ENCODE peak calls at places on chromosomes 1 and 21, in six cellular contexts. One of them, this sample, is unnamed.

GRCh38 chr1:247268390-247269045 is 12.6 kb downstream of the VN1R5 start:
- DNase-seq in activated T-helper 1 cell treated with anti-CD3 and anti-CD28 coated beads, Interleukin-2, amount 50 U/mL, for 16 hours: no peak
- DNase-seq in activated CD4-positive, alpha-beta T cell treated with anti-CD3 and anti-CD28 coated beads, Interleukin-2, amount 50 U/mL, for 48 hours: no peak
- DNase-seq in mucosa of gallbladder: no peak
- DNase-seq in GM10248: no peak
- DNase-seq in HuH-7.5: no peak
- DNase-seq in this sample: no peak

GRCh38 chr1:9784508-9785133 is 39.1 kb downstream of the CLSTN1 start:
- DNase-seq in activated CD4-positive, alpha-beta T cell treated with anti-CD3 and anti-CD28 coated beads, Interleukin-2, amount 50 U/mL, for 48 hours: peak; percentile 68
- DNase-seq in GM10248: peak; percentile 72
- DNase-seq in HuH-7.5: peak; percentile 35
- DNase-seq in mucosa of gallbladder: peak; percentile 64
- DNase-seq in activated T-helper 1 cell treated with anti-CD3 and anti-CD28 coated beads, Interleukin-2, amount 50 U/mL, for 16 hours: peak; percentile 17
- DNase-seq in this sample: peak; percentile 68

GRCh38 chr1:109866071-109866470 is 44.6 kb upstream of the CSF1 start:
- DNase-seq in GM10248: no peak
- DNase-seq in mucosa of gallbladder: no peak
- DNase-seq in activated T-helper 1 cell treated with anti-CD3 and anti-CD28 coated beads, Interleukin-2, amount 50 U/mL, for 16 hours: no peak
- DNase-seq in activated CD4-positive, alpha-beta T cell treated with anti-CD3 and anti-CD28 coated beads, Interleukin-2, amount 50 U/mL, for 48 hours: no peak
- DNase-seq in HuH-7.5: no peak
- DNase-seq in this sample: no peak

GRCh38 chr1:25573591-25573930 is 30.2 kb downstream of the LDLRAP1 start:
- DNase-seq in mucosa of gallbladder: peak; percentile 46
- DNase-seq in HuH-7.5: peak; percentile 82
- DNase-seq in GM10248: no peak
- DNase-seq in activated CD4-positive, alpha-beta T cell treated with anti-CD3 and anti-CD28 coated beads, Interleukin-2, amount 50 U/mL, for 48 hours: no peak
- DNase-seq in activated T-helper 1 cell treated with anti-CD3 and anti-CD28 coated beads, Interleukin-2, amount 50 U/mL, for 16 hours: no peak
- DNase-seq in this sample: no peak

GRCh38 chr1:210384625-210385024 is 55.9 kb downstream of the HHAT start:
- DNase-seq in GM10248: no peak
- DNase-seq in activated CD4-positive, alpha-beta T cell treated with anti-CD3 and anti-CD28 coated beads, Interleukin-2, amount 50 U/mL, for 48 hours: no peak
- DNase-seq in mucosa of gallbladder: no peak
- DNase-seq in activated T-helper 1 cell treated with anti-CD3 and anti-CD28 coated beads, Interleukin-2, amount 50 U/mL, for 16 hours: no peak
- DNase-seq in HuH-7.5: no peak
- DNase-seq in this sample: no peak

GRCh38 chr1:111920221-111921024 is 69.0 kb downstream of the KCND3 start:
- DNase-seq in activated T-helper 1 cell treated with anti-CD3 and anti-CD28 coated beads, Interleukin-2, amount 50 U/mL, for 16 hours: no peak
- DNase-seq in HuH-7.5: no peak
- DNase-seq in GM10248: no peak
- DNase-seq in mucosa of gallbladder: no peak
- DNase-seq in activated CD4-positive, alpha-beta T cell treated with anti-CD3 and anti-CD28 coated beads, Interleukin-2, amount 50 U/mL, for 48 hours: no peak
- DNase-seq in this sample: no peak

GRCh38 chr1:57162607-57163235 is 196.9 kb upstream of the C8B start:
- DNase-seq in activated T-helper 1 cell treated with anti-CD3 and anti-CD28 coated beads, Interleukin-2, amount 50 U/mL, for 16 hours: no peak
- DNase-seq in HuH-7.5: no peak
- DNase-seq in GM10248: no peak
- DNase-seq in activated CD4-positive, alpha-beta T cell treated with anti-CD3 and anti-CD28 coated beads, Interleukin-2, amount 50 U/mL, for 48 hours: no peak
- DNase-seq in mucosa of gallbladder: no peak
- DNase-seq in this sample: no peak

GRCh38 chr1:153542956-153543737 is 2.4 kb upstream of the S100A5 start:
- DNase-seq in HuH-7.5: no peak
- DNase-seq in GM10248: no peak
- DNase-seq in activated CD4-positive, alpha-beta T cell treated with anti-CD3 and anti-CD28 coated beads, Interleukin-2, amount 50 U/mL, for 48 hours: no peak
- DNase-seq in activated T-helper 1 cell treated with anti-CD3 and anti-CD28 coated beads, Interleukin-2, amount 50 U/mL, for 16 hours: no peak
- DNase-seq in mucosa of gallbladder: no peak
- DNase-seq in this sample: no peak

GRCh38 chr21:41396452-41397107 is 29.5 kb upstream of the MX1 start:
- DNase-seq in GM10248: no peak
- DNase-seq in activated CD4-positive, alpha-beta T cell treated with anti-CD3 and anti-CD28 coated beads, Interleukin-2, amount 50 U/mL, for 48 hours: no peak
- DNase-seq in mucosa of gallbladder: peak; percentile 43
- DNase-seq in HuH-7.5: no peak
- DNase-seq in activated T-helper 1 cell treated with anti-CD3 and anti-CD28 coated beads, Interleukin-2, amount 50 U/mL, for 16 hours: no peak
- DNase-seq in this sample: no peak

GRCh38 chr1:2251786-2252185 is 23.7 kb downstream of the SKI start:
- DNase-seq in HuH-7.5: no peak
- DNase-seq in activated CD4-positive, alpha-beta T cell treated with anti-CD3 and anti-CD28 coated beads, Interleukin-2, amount 50 U/mL, for 48 hours: no peak
- DNase-seq in GM10248: no peak
- DNase-seq in activated T-helper 1 cell treated with anti-CD3 and anti-CD28 coated beads, Interleukin-2, amount 50 U/mL, for 16 hours: no peak
- DNase-seq in mucosa of gallbladder: no peak
- DNase-seq in this sample: no peak

GRCh38 chr21:32329331-32329730 is 30.7 kb downstream of the MRAP start:
- DNase-seq in GM10248: no peak
- DNase-seq in mucosa of gallbladder: no peak
- DNase-seq in activated CD4-positive, alpha-beta T cell treated with anti-CD3 and anti-CD28 coated beads, Interleukin-2, amount 50 U/mL, for 48 hours: no peak
- DNase-seq in HuH-7.5: no peak
- DNase-seq in activated T-helper 1 cell treated with anti-CD3 and anti-CD28 coated beads, Interleukin-2, amount 50 U/mL, for 16 hours: no peak
- DNase-seq in this sample: no peak

GRCh38 chr1:116513956-116514355 is 56.9 kb downstream of the CD58 start:
- DNase-seq in activated CD4-positive, alpha-beta T cell treated with anti-CD3 and anti-CD28 coated beads, Interleukin-2, amount 50 U/mL, for 48 hours: no peak
- DNase-seq in HuH-7.5: no peak
- DNase-seq in mucosa of gallbladder: no peak
- DNase-seq in GM10248: no peak
- DNase-seq in activated T-helper 1 cell treated with anti-CD3 and anti-CD28 coated beads, Interleukin-2, amount 50 U/mL, for 16 hours: no peak
- DNase-seq in this sample: no peak

GRCh38 chr1:173474097-173474779 is 2.9 kb upstream of the PRDX6 start:
- DNase-seq in HuH-7.5: no peak
- DNase-seq in activated T-helper 1 cell treated with anti-CD3 and anti-CD28 coated beads, Interleukin-2, amount 50 U/mL, for 16 hours: no peak
- DNase-seq in mucosa of gallbladder: no peak
- DNase-seq in activated CD4-positive, alpha-beta T cell treated with anti-CD3 and anti-CD28 coated beads, Interleukin-2, amount 50 U/mL, for 48 hours: no peak
- DNase-seq in GM10248: no peak
- DNase-seq in this sample: no peak

GRCh38 chr1:5793516-5793915 is 198.7 kb downstream of the NPHP4 start:
- DNase-seq in activated T-helper 1 cell treated with anti-CD3 and anti-CD28 coated beads, Interleukin-2, amount 50 U/mL, for 16 hours: no peak
- DNase-seq in mucosa of gallbladder: no peak
- DNase-seq in GM10248: no peak
- DNase-seq in HuH-7.5: no peak
- DNase-seq in activated CD4-positive, alpha-beta T cell treated with anti-CD3 and anti-CD28 coated beads, Interleukin-2, amount 50 U/mL, for 48 hours: no peak
- DNase-seq in this sample: no peak

GRCh38 chr1:20058531-20058930 is 11.5 kb upstream of the PLA2G5 start:
- DNase-seq in HuH-7.5: no peak
- DNase-seq in activated CD4-positive, alpha-beta T cell treated with anti-CD3 and anti-CD28 coated beads, Interleukin-2, amount 50 U/mL, for 48 hours: peak; percentile 46
- DNase-seq in activated T-helper 1 cell treated with anti-CD3 and anti-CD28 coated beads, Interleukin-2, amount 50 U/mL, for 16 hours: no peak
- DNase-seq in GM10248: no peak
- DNase-seq in mucosa of gallbladder: no peak
- DNase-seq in this sample: peak; percentile 49

GRCh38 chr21:40386301-40386911 is 460.6 kb downstream of the DSCAM start:
- DNase-seq in activated T-helper 1 cell treated with anti-CD3 and anti-CD28 coated beads, Interleukin-2, amount 50 U/mL, for 16 hours: no peak
- DNase-seq in mucosa of gallbladder: peak; percentile 33
- DNase-seq in activated CD4-positive, alpha-beta T cell treated with anti-CD3 and anti-CD28 coated beads, Interleukin-2, amount 50 U/mL, for 48 hours: peak; percentile 35
- DNase-seq in HuH-7.5: no peak
- DNase-seq in GM10248: no peak
- DNase-seq in this sample: peak; percentile 21

GRCh38 chr1:158022554-158023278 is 29.3 kb downstream of the KIRREL1 start:
- DNase-seq in HuH-7.5: no peak
- DNase-seq in activated CD4-positive, alpha-beta T cell treated with anti-CD3 and anti-CD28 coated beads, Interleukin-2, amount 50 U/mL, for 48 hours: no peak
- DNase-seq in mucosa of gallbladder: no peak
- DNase-seq in GM10248: no peak
- DNase-seq in activated T-helper 1 cell treated with anti-CD3 and anti-CD28 coated beads, Interleukin-2, amount 50 U/mL, for 16 hours: no peak
- DNase-seq in this sample: no peak

GRCh38 chr1:235883261-235883927 is 16.7 kb upstream of the LYST start:
- DNase-seq in HuH-7.5: no peak
- DNase-seq in activated T-helper 1 cell treated with anti-CD3 and anti-CD28 coated beads, Interleukin-2, amount 50 U/mL, for 16 hours: no peak
- DNase-seq in activated CD4-positive, alpha-beta T cell treated with anti-CD3 and anti-CD28 coated beads, Interleukin-2, amount 50 U/mL, for 48 hours: peak; percentile 42
- DNase-seq in mucosa of gallbladder: peak; percentile 81
- DNase-seq in GM10248: peak; percentile 48
- DNase-seq in this sample: no peak

GRCh38 chr1:106912146-106912545 is 144.3 kb upstream of the PRMT6 start:
- DNase-seq in activated CD4-positive, alpha-beta T cell treated with anti-CD3 and anti-CD28 coated beads, Interleukin-2, amount 50 U/mL, for 48 hours: no peak
- DNase-seq in mucosa of gallbladder: no peak
- DNase-seq in HuH-7.5: no peak
- DNase-seq in activated T-helper 1 cell treated with anti-CD3 and anti-CD28 coated beads, Interleukin-2, amount 50 U/mL, for 16 hours: no peak
- DNase-seq in GM10248: no peak
- DNase-seq in this sample: no peak

GRCh38 chr1:67752306-67752705 is 67.3 kb downstream of the GADD45A start:
- DNase-seq in activated T-helper 1 cell treated with anti-CD3 and anti-CD28 coated beads, Interleukin-2, amount 50 U/mL, for 16 hours: no peak
- DNase-seq in HuH-7.5: no peak
- DNase-seq in mucosa of gallbladder: no peak
- DNase-seq in GM10248: no peak
- DNase-seq in activated CD4-positive, alpha-beta T cell treated with anti-CD3 and anti-CD28 coated beads, Interleukin-2, amount 50 U/mL, for 48 hours: no peak
- DNase-seq in this sample: no peak

GRCh38 chr1:168136709-168137514 is at the start of gene GPR161:
- DNase-seq in GM10248: peak; percentile 40
- DNase-seq in activated T-helper 1 cell treated with anti-CD3 and anti-CD28 coated beads, Interleukin-2, amount 50 U/mL, for 16 hours: no peak
- DNase-seq in HuH-7.5: peak; percentile 43
- DNase-seq in activated CD4-positive, alpha-beta T cell treated with anti-CD3 and anti-CD28 coated beads, Interleukin-2, amount 50 U/mL, for 48 hours: peak; percentile 24
- DNase-seq in mucosa of gallbladder: peak; percentile 26
- DNase-seq in this sample: peak; percentile 36

GRCh38 chr1:32972814-32973428 is 8.3 kb upstream of the RNF19B start:
- DNase-seq in GM10248: no peak
- DNase-seq in activated CD4-positive, alpha-beta T cell treated with anti-CD3 and anti-CD28 coated beads, Interleukin-2, amount 50 U/mL, for 48 hours: no peak
- DNase-seq in mucosa of gallbladder: peak; percentile 45
- DNase-seq in activated T-helper 1 cell treated with anti-CD3 and anti-CD28 coated beads, Interleukin-2, amount 50 U/mL, for 16 hours: no peak
- DNase-seq in HuH-7.5: peak; percentile 51
- DNase-seq in this sample: no peak

GRCh38 chr1:145868232-145868631 is 9.4 kb upstream of the PIAS3 start:
- DNase-seq in GM10248: no peak
- DNase-seq in mucosa of gallbladder: no peak
- DNase-seq in HuH-7.5: no peak
- DNase-seq in activated CD4-positive, alpha-beta T cell treated with anti-CD3 and anti-CD28 coated beads, Interleukin-2, amount 50 U/mL, for 48 hours: no peak
- DNase-seq in activated T-helper 1 cell treated with anti-CD3 and anti-CD28 coated beads, Interleukin-2, amount 50 U/mL, for 16 hours: no peak
- DNase-seq in this sample: no peak

GRCh38 chr1:16005597-16005996 is 1.6 kb downstream of the SRARP start:
- DNase-seq in HuH-7.5: no peak
- DNase-seq in mucosa of gallbladder: no peak
- DNase-seq in GM10248: no peak
- DNase-seq in activated CD4-positive, alpha-beta T cell treated with anti-CD3 and anti-CD28 coated beads, Interleukin-2, amount 50 U/mL, for 48 hours: no peak
- DNase-seq in activated T-helper 1 cell treated with anti-CD3 and anti-CD28 coated beads, Interleukin-2, amount 50 U/mL, for 16 hours: no peak
- DNase-seq in this sample: no peak

GRCh38 chr1:56200921-56201320 is 378.4 kb downstream of the PLPP3 start:
- DNase-seq in activated T-helper 1 cell treated with anti-CD3 and anti-CD28 coated beads, Interleukin-2, amount 50 U/mL, for 16 hours: no peak
- DNase-seq in activated CD4-positive, alpha-beta T cell treated with anti-CD3 and anti-CD28 coated beads, Interleukin-2, amount 50 U/mL, for 48 hours: no peak
- DNase-seq in HuH-7.5: no peak
- DNase-seq in GM10248: no peak
- DNase-seq in mucosa of gallbladder: no peak
- DNase-seq in this sample: no peak

GRCh38 chr1:7629465-7630195 is 141.5 kb upstream of the VAMP3 start:
- DNase-seq in GM10248: no peak
- DNase-seq in HuH-7.5: no peak
- DNase-seq in mucosa of gallbladder: no peak
- DNase-seq in activated T-helper 1 cell treated with anti-CD3 and anti-CD28 coated beads, Interleukin-2, amount 50 U/mL, for 16 hours: no peak
- DNase-seq in activated CD4-positive, alpha-beta T cell treated with anti-CD3 and anti-CD28 coated beads, Interleukin-2, amount 50 U/mL, for 48 hours: no peak
- DNase-seq in this sample: no peak

GRCh38 chr1:45913183-45913924 is 109.9 kb downstream of the MAST2 start:
- DNase-seq in activated T-helper 1 cell treated with anti-CD3 and anti-CD28 coated beads, Interleukin-2, amount 50 U/mL, for 16 hours: no peak
- DNase-seq in GM10248: no peak
- DNase-seq in HuH-7.5: no peak
- DNase-seq in mucosa of gallbladder: peak; percentile 35
- DNase-seq in activated CD4-positive, alpha-beta T cell treated with anti-CD3 and anti-CD28 coated beads, Interleukin-2, amount 50 U/mL, for 48 hours: peak; percentile 3
- DNase-seq in this sample: no peak

GRCh38 chr1:8424539-8425116 is 106.7 kb downstream of the SLC45A1 start:
- DNase-seq in mucosa of gallbladder: peak; percentile 65
- DNase-seq in activated T-helper 1 cell treated with anti-CD3 and anti-CD28 coated beads, Interleukin-2, amount 50 U/mL, for 16 hours: no peak
- DNase-seq in GM10248: peak; percentile 34
- DNase-seq in HuH-7.5: no peak
- DNase-seq in activated CD4-positive, alpha-beta T cell treated with anti-CD3 and anti-CD28 coated beads, Interleukin-2, amount 50 U/mL, for 48 hours: peak; percentile 27
- DNase-seq in this sample: peak; percentile 48

GRCh38 chr1:40844887-40845878 is 17.0 kb downstream of the CITED4 start:
- DNase-seq in activated CD4-positive, alpha-beta T cell treated with anti-CD3 and anti-CD28 coated beads, Interleukin-2, amount 50 U/mL, for 48 hours: no peak
- DNase-seq in HuH-7.5: no peak
- DNase-seq in mucosa of gallbladder: no peak
- DNase-seq in activated T-helper 1 cell treated with anti-CD3 and anti-CD28 coated beads, Interleukin-2, amount 50 U/mL, for 16 hours: no peak
- DNase-seq in GM10248: no peak
- DNase-seq in this sample: no peak

GRCh38 chr1:98049370-98050115 is 128.7 kb upstream of the DPYD start:
- DNase-seq in mucosa of gallbladder: no peak
- DNase-seq in HuH-7.5: no peak
- DNase-seq in activated CD4-positive, alpha-beta T cell treated with anti-CD3 and anti-CD28 coated beads, Interleukin-2, amount 50 U/mL, for 48 hours: no peak
- DNase-seq in GM10248: no peak
- DNase-seq in activated T-helper 1 cell treated with anti-CD3 and anti-CD28 coated beads, Interleukin-2, amount 50 U/mL, for 16 hours: no peak
- DNase-seq in this sample: no peak

GRCh38 chr1:45326627-45327591 is at the start of gene HPDL:
- DNase-seq in GM10248: peak; percentile 83
- DNase-seq in HuH-7.5: no peak
- DNase-seq in activated CD4-positive, alpha-beta T cell treated with anti-CD3 and anti-CD28 coated beads, Interleukin-2, amount 50 U/mL, for 48 hours: peak; percentile 79
- DNase-seq in mucosa of gallbladder: peak; percentile 42
- DNase-seq in activated T-helper 1 cell treated with anti-CD3 and anti-CD28 coated beads, Interleukin-2, amount 50 U/mL, for 16 hours: no peak
- DNase-seq in this sample: peak; percentile 64

GRCh38 chr1:41018039-41018438 is 3.5 kb downstream of the SLFNL1 start:
- DNase-seq in activated T-helper 1 cell treated with anti-CD3 and anti-CD28 coated beads, Interleukin-2, amount 50 U/mL, for 16 hours: no peak
- DNase-seq in activated CD4-positive, alpha-beta T cell treated with anti-CD3 and anti-CD28 coated beads, Interleukin-2, amount 50 U/mL, for 48 hours: no peak
- DNase-seq in HuH-7.5: no peak
- DNase-seq in GM10248: no peak
- DNase-seq in mucosa of gallbladder: no peak
- DNase-seq in this sample: no peak

GRCh38 chr1:218878369-218878768 is 295.3 kb upstream of the LYPLAL1 start:
- DNase-seq in mucosa of gallbladder: no peak
- DNase-seq in activated T-helper 1 cell treated with anti-CD3 and anti-CD28 coated beads, Interleukin-2, amount 50 U/mL, for 16 hours: no peak
- DNase-seq in GM10248: no peak
- DNase-seq in activated CD4-positive, alpha-beta T cell treated with anti-CD3 and anti-CD28 coated beads, Interleukin-2, amount 50 U/mL, for 48 hours: no peak
- DNase-seq in HuH-7.5: no peak
- DNase-seq in this sample: no peak

GRCh38 chr1:165371588-165372235 is 15.2 kb upstream of the LMX1A start:
- DNase-seq in mucosa of gallbladder: no peak
- DNase-seq in activated CD4-positive, alpha-beta T cell treated with anti-CD3 and anti-CD28 coated beads, Interleukin-2, amount 50 U/mL, for 48 hours: no peak
- DNase-seq in HuH-7.5: no peak
- DNase-seq in activated T-helper 1 cell treated with anti-CD3 and anti-CD28 coated beads, Interleukin-2, amount 50 U/mL, for 16 hours: no peak
- DNase-seq in GM10248: no peak
- DNase-seq in this sample: no peak